ENCODE peak calls at places on chromosomes 11 and 22, in six cellular contexts. E, H, Z, T, W and I are unnamed samples.

GRCh38 chr11:3189886-3190583 is 24.9 kb upstream of the OSBPL5 start:
- DNase-seq in T (no peak), W (no peak), Z (no peak), H (no peak), E (no peak), I (no peak)

GRCh38 chr22:23752090-23752691 is 1.3 kb upstream of the ZNF70 start:
- DNase-seq in H (no peak), Z (no peak), T (no peak), E (no peak), W (no peak), I (peak)

GRCh38 chr11:209275-210121 is 2.0 kb downstream of the RIC8A start:
- DNase-seq in T (no peak), Z (peak), W (no peak), E (no peak), H (no peak), I (no peak)

GRCh38 chr11:111018571-111018970 is 227.0 kb upstream of the POU2AF2 start:
- DNase-seq in E (no peak), H (no peak), T (no peak), W (no peak), Z (no peak), I (no peak)

GRCh38 chr22:29217827-29218757 is 12.4 kb downstream of the EMID1 start:
- DNase-seq in H (no peak), E (no peak), W (no peak), T (no peak), Z (no peak), I (no peak)

GRCh38 chr22:47089796-47090460 is 327.5 kb downstream of the TBC1D22A start:
- DNase-seq in Z (no peak), H (no peak), W (no peak), T (no peak), E (no peak), I (no peak)

GRCh38 chr11:102717280-102717679 is 7.5 kb downstream of the MMP8 start:
- DNase-seq in E (no peak), H (no peak), W (no peak), Z (no peak), T (no peak), I (no peak)

GRCh38 chr11:62120001-62120400 is 3.8 kb upstream of the INCENP start:
- DNase-seq in T (no peak), Z (no peak), E (no peak), H (no peak), W (no peak), I (no peak)

GRCh38 chr11:62988281-62988680 is 3.5 kb upstream of the SLC22A6 start:
- DNase-seq in E (no peak), T (no peak), H (no peak), Z (no peak), W (no peak), I (no peak)

GRCh38 chr11:14642873-14643696 is 519 bp upstream of the PDE3B start:
- DNase-seq in H (no peak), W (no peak), E (no peak), Z (no peak), T (peak), I (peak)

GRCh38 chr22:30305519-30305905 is 16.2 kb upstream of the CASTOR1 start:
- DNase-seq in E (no peak), H (no peak), W (peak), Z (peak), T (peak), I (peak)

GRCh38 chr22:49958961-49959781 is 1.4 kb upstream of the PIM3 start:
- DNase-seq in H (no peak), E (no peak), W (no peak), T (no peak), Z (no peak), I (peak)

GRCh38 chr11:73011126-73011817 is 130.8 kb downstream of the FCHSD2 start:
- DNase-seq in T (no peak), H (no peak), Z (no peak), W (no peak), E (no peak), I (no peak)

GRCh38 chr11:877565-877964 is 33.0 kb downstream of the CHID1 start:
- DNase-seq in H (no peak), E (no peak), W (no peak), T (peak), Z (no peak), I (no peak)

GRCh38 chr11:2518112-2518982 is 73.5 kb downstream of the KCNQ1 start:
- DNase-seq in W (no peak), Z (peak), T (peak), H (no peak), E (peak), I (peak)

GRCh38 chr11:129289350-129290040 is 86.2 kb upstream of the BARX2 start:
- DNase-seq in T (no peak), H (no peak), E (no peak), Z (no peak), W (no peak), I (no peak)

GRCh38 chr11:24234822-24235508 is 261.9 kb upstream of the LUZP2 start:
- DNase-seq in T (no peak), Z (peak), E (no peak), H (no peak), W (no peak), I (peak)

GRCh38 chr11:78929906-78930220 is 355.2 kb upstream of the NARS2 start:
- DNase-seq in H (no peak), Z (no peak), W (no peak), E (no peak), T (no peak), I (no peak)

GRCh38 chr11:26088391-26088790 is 243.5 kb upstream of the ANO3 start:
- DNase-seq in T (no peak), E (no peak), Z (no peak), H (no peak), W (no peak), I (no peak)

GRCh38 chr22:37985751-37986281 is 1.5 kb upstream of the SOX10 start:
- DNase-seq in Z (no peak), H (no peak), T (no peak), E (no peak), W (no peak), I (no peak)

GRCh38 chr22:48898524-48899377 is 928.9 kb downstream of the BRD1 start:
- DNase-seq in T (no peak), H (no peak), Z (peak), E (no peak), W (no peak), I (no peak)

GRCh38 chr11:123062892-123063395 is 1.0 kb upstream of the HSPA8 start:
- DNase-seq in E (no peak), Z (no peak), H (no peak), W (no peak), T (no peak), I (no peak)